ENCODE peak calls at places on chromosomes 5 and 9, in six cellular contexts. V, S, J, Q, P and Y are unnamed samples. For H3K4me1, the result is how much of the 10 kb centered on the place peaks cover.

GRCh38 chr5:80109549-80110478 is 74.7 kb downstream of the THBS4 start:
- DNase-seq in S (no peak), J (peak), V (no peak), P (peak), Q (no peak), Y (no peak)

GRCh38 chr5:178241259-178241658 is 8.7 kb upstream of the PHYKPL start:
- DNase-seq in V (peak), J (no peak), S (no peak), P (no peak), Q (no peak), Y (no peak)

GRCh38 chr9:128913048-128913900 is 7.5 kb upstream of the PHYHD1 start:
- DNase-seq in S (no peak), J (no peak), V (no peak), Q (no peak), P (no peak), Y (no peak)

GRCh38 chr9:127279717-127280285 is 15.2 kb downstream of the GARNL3 start:
- DNase-seq in P (no peak), V (no peak), J (no peak), S (peak), Q (no peak), Y (no peak)

GRCh38 chr5:140926903-140927573 is 939 bp downstream of the PCDHAC1 start:
- DNase-seq in V (no peak), Q (no peak), S (peak), P (peak), J (no peak), Y (no peak)

GRCh38 chr5:167725741-167726140 is 565.7 kb upstream of the WWC1 start:
- DNase-seq in Q (no peak), P (no peak), S (no peak), V (no peak), J (no peak), Y (no peak)

GRCh38 chr5:35114698-35115097 is 66.9 kb upstream of the AGXT2 start:
- DNase-seq in Q (no peak), J (no peak), V (no peak), P (no peak), S (no peak), Y (no peak)

GRCh38 chr5:149007174-149007573 is 55.7 kb downstream of the SH3TC2 start:
- DNase-seq in S (no peak), J (no peak), Q (no peak), V (no peak), P (no peak), Y (no peak)

GRCh38 chr9:123278361-123278760 is 10.0 kb upstream of the STRBP start:
- DNase-seq in Q (no peak), S (no peak), V (no peak), P (no peak), J (no peak), Y (no peak)

GRCh38 chr9:70117835-70118319 is 74.2 kb downstream of the MAMDC2 start:
- DNase-seq in P (no peak), S (no peak), J (no peak), V (peak), Q (no peak), Y (no peak)

DNA sequence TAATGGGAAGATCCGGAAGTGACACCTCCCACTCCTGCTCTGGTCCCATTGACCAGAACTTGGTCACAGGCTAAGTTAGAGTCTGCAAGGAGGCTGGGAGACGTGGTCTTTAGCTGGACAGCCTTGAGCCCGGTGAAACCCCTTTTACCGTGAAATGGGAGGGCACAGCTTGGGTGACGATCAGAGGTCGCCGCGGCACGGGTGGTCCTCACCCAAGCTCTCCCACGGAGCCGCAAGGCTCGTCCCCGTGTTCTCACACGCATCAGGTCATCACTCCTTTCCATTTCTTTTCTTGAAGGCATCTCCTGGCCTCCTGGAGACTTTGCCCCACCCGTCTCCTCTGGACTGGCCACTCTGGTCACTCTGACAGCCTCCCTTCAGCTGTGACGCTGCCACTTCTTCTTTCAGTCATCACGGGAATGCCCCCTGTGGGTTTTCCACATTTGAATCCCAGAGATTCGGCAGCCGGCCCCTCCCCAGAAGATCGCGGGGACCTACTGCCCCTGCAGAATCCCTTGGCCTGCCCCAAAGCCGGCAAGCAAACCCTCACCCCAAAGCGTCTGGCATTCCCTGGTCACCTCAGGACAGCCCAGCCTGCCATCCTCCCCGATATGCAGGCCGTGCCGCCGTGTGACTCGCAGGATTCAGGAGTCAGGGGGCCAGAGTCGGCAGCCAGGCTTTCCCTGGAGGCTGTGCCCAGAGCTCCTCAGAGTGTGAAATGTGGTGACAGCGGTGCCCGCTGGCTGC is 18.9 kb upstream of the EGFL7 start:
- DNase-seq in P (no peak), V (no peak), J (no peak), Q (no peak), S (no peak), Y (no peak)
- H3K27ac ChIP-seq in P (no peak), V (no peak), J (peak), Q (no peak), S (no peak), Y (peak)

DNA sequence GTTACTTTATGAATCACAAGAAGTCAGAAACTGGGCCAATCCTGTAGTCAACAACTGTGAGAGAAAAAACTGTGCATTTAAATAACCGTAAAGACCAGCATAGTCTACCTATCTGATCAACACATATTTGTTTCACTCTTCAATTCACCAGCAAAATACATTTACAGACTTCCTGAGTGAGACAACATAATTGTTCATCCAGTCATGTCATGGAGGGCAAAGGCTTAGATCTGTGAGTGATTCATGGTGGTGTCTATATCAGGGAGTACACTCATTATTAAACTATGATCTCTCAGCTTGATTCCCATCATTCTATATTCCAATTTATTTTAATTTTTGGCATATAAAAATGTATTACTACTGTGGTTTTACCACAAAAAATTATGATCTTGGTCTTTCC is 694.6 kb downstream of the DNAH5 start:
- DNase-seq in S (no peak), Q (no peak), V (no peak), J (no peak), P (no peak), Y (no peak)
- TF ChIP-seq CTCF in S (no peak), Q (no peak), V (no peak), J (no peak), P (no peak), Y (no peak)

DNA sequence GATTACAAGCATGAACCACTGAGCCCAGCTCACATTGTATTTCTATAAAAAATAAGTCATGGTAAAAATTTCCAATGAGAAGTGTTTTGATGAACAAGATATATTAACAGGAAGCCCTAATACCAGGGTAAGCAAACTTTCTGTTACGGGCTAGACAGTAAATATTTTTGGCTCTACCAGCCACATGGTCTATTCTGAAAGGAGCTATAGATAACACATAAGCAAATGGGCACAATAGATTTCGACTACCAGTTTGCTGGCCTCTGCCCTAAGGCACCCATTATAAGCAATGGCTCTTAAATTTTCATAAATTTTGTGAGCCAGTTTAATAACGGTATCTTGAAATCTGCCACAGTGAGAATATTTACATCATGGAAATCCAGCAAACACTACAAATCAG is 8.1 kb downstream of the UBQLN1 start:
- DNase-seq in Q (peak), P (no peak), J (no peak), V (no peak), S (no peak), Y (no peak)
- H3K4me1 ChIP-seq in Q (half or more), P (under half), J (under half), V (under half), S (under half), Y (half or more)

DNA sequence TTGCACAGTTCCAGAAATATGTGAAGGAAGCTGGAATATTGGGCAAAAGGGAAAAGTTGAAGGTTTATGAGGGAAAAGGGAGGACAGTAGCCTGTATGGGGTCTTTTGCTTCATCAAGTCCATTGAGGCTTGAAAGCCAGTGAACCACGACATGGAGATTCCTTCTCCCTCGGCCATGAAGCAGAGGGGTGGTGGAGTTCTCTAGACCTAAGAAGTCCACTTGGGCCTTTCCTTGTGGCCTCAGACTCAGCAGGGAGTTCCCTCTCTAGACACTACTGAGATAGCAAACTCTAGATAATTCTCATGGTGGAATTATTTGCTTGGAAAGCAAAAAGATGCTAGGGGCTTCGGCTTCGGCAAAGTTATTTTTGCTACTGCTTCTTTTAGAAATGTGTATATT is 78.5 kb downstream of the FOXD1 start:
- DNase-seq in S (no peak), P (no peak), V (no peak), J (no peak), Q (no peak), Y (no peak)
- H3K27ac ChIP-seq in S (no peak), P (no peak), V (peak), J (no peak), Q (no peak), Y (no peak)